ENCODE peak calls at places on chromosome X, in nine cellular contexts. Y is foreskin fibroblast, O is colonic mucosa, I is AG09309, J is lower leg skin, T is heart left ventricle, K is BJ, F is osteocyte, S is dorsolateral prefrontal cortex. B is an unnamed sample.

GRCh38 chrX:150730719-150731118 is 37.5 kb downstream of the MTMR1 start:
- DNase-seq in Y (peak), O (no peak), I (peak), J (no peak), T (no peak), K (peak), F (no peak), S (no peak), B (no peak)

GRCh38 chrX:10457092-10457491 is 163.3 kb downstream of the MID1 start:
- DNase-seq in Y (peak), O (no peak), I (no peak), J (no peak), T (peak), K (no peak), F (no peak), S (no peak), B (no peak)

GRCh38 chrX:13569479-13570244 is at the start of gene EGFL6:
- DNase-seq in Y (no peak), O (no peak), I (no peak), J (no peak), T (peak), K (no peak), F (no peak), S (no peak), B (no peak)

GRCh38 chrX:99939883-99940232 is 470.2 kb downstream of the PCDH19 start:
- DNase-seq in Y (no peak), O (no peak), I (no peak), J (no peak), T (no peak), K (no peak), F (no peak), S (no peak), B (no peak)

GRCh38 chrX:8484360-8484759 is 19.7 kb downstream of the VCX3B start:
- DNase-seq in Y (no peak), O (no peak), I (no peak), J (no peak), T (no peak), K (no peak), F (no peak), S (no peak), B (no peak)

GRCh38 chrX:31420711-31421151 is 348.9 kb upstream of the FTHL17 start:
- DNase-seq in Y (no peak), O (no peak), I (peak), J (no peak), T (no peak), K (no peak), F (no peak), S (no peak), B (no peak)

GRCh38 chrX:45769919-45770582 is 569.4 kb upstream of the DIPK2B start:
- DNase-seq in Y (peak), O (peak), I (peak), J (peak), T (peak), K (peak), F (peak), S (no peak), B (peak)

GRCh38 chrX:95764972-95765451 is 919.6 kb upstream of the DIAPH2 start:
- DNase-seq in Y (no peak), O (no peak), I (no peak), J (no peak), T (no peak), K (no peak), F (no peak), S (no peak), B (no peak)

GRCh38 chrX:65035451-65035779 is 59.2 kb upstream of the ZC4H2 start:
- DNase-seq in Y (peak), O (no peak), I (no peak), J (no peak), T (peak), K (no peak), F (no peak), S (peak), B (no peak)

GRCh38 chrX:44914532-44915198 is 41.7 kb downstream of the KDM6A start:
- DNase-seq in Y (no peak), O (no peak), I (no peak), J (no peak), T (no peak), K (no peak), F (no peak), S (no peak), B (no peak)

GRCh38 chrX:56788717-56789122 is 59.7 kb downstream of the NBDY start:
- DNase-seq in Y (no peak), O (no peak), I (no peak), J (peak), T (no peak), K (no peak), F (no peak), S (peak), B (no peak)

GRCh38 chrX:107579956-107580355 is 48.4 kb upstream of the PRPS1 start:
- DNase-seq in Y (no peak), O (no peak), I (no peak), J (no peak), T (no peak), K (no peak), F (no peak), S (no peak), B (no peak)

GRCh38 chrX:108304210-108304609 is 134.0 kb downstream of the COL4A6 start:
- DNase-seq in Y (no peak), O (no peak), I (no peak), J (no peak), T (no peak), K (no peak), F (no peak), S (no peak), B (no peak)

GRCh38 chrX:112662559-112663427 is 16.9 kb downstream of the LHFPL1 start:
- DNase-seq in Y (no peak), O (no peak), I (no peak), J (no peak), T (no peak), K (no peak), F (no peak), S (no peak), B (no peak)

GRCh38 chrX:115896362-115896761 is 274.2 kb upstream of the AGTR2 start:
- DNase-seq in Y (no peak), O (no peak), I (no peak), J (no peak), T (no peak), K (no peak), F (peak), S (no peak), B (no peak)

GRCh38 chrX:115895678-115896329 is 274.7 kb upstream of the AGTR2 start:
- DNase-seq in Y (no peak), O (no peak), I (no peak), J (no peak), T (no peak), K (no peak), F (peak), S (no peak), B (no peak)

GRCh38 chrX:115900425-115900824 is 270.1 kb upstream of the AGTR2 start:
- DNase-seq in Y (no peak), O (no peak), I (no peak), J (no peak), T (no peak), K (no peak), F (peak), S (no peak), B (no peak)

GRCh38 chrX:115897956-115898355 is 272.6 kb upstream of the AGTR2 start:
- DNase-seq in Y (no peak), O (no peak), I (no peak), J (no peak), T (no peak), K (no peak), F (no peak), S (no peak), B (no peak)

DNA sequence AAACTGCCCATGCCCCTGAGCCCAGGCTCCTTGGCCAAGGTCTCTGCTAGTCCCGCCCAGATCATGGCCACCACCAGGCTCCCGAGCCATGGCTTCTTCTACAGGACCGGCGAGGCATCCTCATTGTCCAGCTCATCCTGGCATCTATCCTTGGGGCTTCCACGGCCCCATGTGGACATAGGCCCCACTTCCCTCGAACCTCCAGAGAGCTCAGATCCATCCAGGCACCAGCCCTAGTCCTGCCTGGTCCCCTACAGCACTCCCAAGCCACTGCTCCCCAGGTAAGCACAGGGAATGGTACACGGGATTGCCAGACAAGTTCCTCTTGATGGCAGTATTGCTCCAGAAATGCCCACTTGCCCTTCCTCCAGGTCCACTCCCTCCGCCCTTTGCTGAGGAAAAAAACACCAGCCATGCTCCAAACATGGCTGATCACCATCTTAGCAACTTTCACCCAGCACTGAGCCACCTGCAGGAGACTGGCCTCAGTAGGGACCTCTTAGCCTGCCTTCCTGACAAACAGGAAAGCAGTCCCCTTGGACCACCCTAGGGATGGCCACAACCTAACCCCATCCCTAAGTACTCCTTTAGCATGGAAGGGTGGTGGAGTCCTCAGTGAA is 272.1 kb upstream of the AGTR2 start:
- DNase-seq in Y (no peak), O (peak), I (no peak), J (no peak), T (no peak), K (no peak), F (peak), S (peak), B (no peak)
- TF ChIP-seq CTCF in Y (no peak), O (peak), I (peak), J (no peak), T (peak), K (no peak), F (no peak), S (peak), B (no peak)

GRCh38 chrX:113743069-113743468 is 840.8 kb upstream of the HTR2C start:
- DNase-seq in Y (no peak), O (no peak), I (no peak), J (no peak), T (no peak), K (no peak), F (no peak), S (no peak), B (no peak)
- TF ChIP-seq CTCF in Y (no peak), O (no peak), I (no peak), J (no peak), T (no peak), K (no peak), F (no peak), S (no peak), B (no peak)

GRCh38 chrX:69538321-69538876 is 34.3 kb downstream of the NALF2 start:
- DNase-seq in Y (peak), O (peak), I (no peak), J (peak), T (peak), K (no peak), F (peak), S (no peak), B (peak)
- TF ChIP-seq CTCF in Y (peak), O (peak), I (peak), J (no peak), T (peak), K (peak), F (peak), S (peak), B (peak)

DNA sequence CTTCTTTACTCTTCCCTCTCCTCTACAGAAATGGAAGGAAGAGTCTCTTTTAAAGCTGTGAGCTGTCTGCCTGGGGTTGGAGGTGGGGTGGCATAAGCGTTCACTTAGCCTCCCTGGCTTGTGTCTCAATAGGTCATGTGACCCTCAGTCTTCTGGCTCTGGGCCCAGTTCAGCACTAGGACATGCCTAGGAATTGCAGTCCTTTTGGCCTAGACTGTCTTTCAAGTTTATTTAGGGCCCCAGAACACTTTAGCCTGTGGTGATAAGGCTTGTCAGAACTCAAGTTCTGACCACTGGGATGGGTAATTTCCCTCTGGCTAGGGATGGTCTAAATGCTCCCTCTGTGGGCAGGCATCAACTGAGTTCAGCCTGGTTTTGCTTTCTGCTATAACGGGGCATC is 34.3 kb upstream of the ARMCX4 start:
- DNase-seq in Y (no peak), O (no peak), I (no peak), J (no peak), T (no peak), K (no peak), F (no peak), S (no peak), B (no peak)
- TF ChIP-seq CTCF in Y (no peak), O (no peak), I (no peak), J (no peak), T (no peak), K (no peak), F (no peak), S (no peak), B (no peak)

GRCh38 chrX:22037911-22038537 is 5.9 kb downstream of the PHEX start:
- DNase-seq in Y (no peak), O (no peak), I (no peak), J (no peak), T (no peak), K (no peak), F (no peak), S (no peak), B (no peak)
- TF ChIP-seq CTCF in Y (no peak), O (no peak), I (no peak), J (no peak), T (no peak), K (no peak), F (no peak), S (no peak), B (no peak)

GRCh38 chrX:119292445-119292844 is 56.4 kb downstream of the PGRMC1 start:
- DNase-seq in Y (no peak), O (no peak), I (no peak), J (no peak), T (no peak), K (no peak), F (no peak), S (no peak), B (no peak)
- TF ChIP-seq CTCF in Y (no peak), O (no peak), I (peak), J (no peak), T (no peak), K (peak), F (no peak), S (no peak), B (no peak)

GRCh38 chrX:135112096-135112729 is 8.1 kb downstream of the ETDB start:
- DNase-seq in Y (peak), O (peak), I (peak), J (peak), T (no peak), K (no peak), F (no peak), S (no peak), B (no peak)
- TF ChIP-seq CTCF in Y (peak), O (peak), I (peak), J (no peak), T (peak), K (peak), F (peak), S (peak), B (peak)

DNA sequence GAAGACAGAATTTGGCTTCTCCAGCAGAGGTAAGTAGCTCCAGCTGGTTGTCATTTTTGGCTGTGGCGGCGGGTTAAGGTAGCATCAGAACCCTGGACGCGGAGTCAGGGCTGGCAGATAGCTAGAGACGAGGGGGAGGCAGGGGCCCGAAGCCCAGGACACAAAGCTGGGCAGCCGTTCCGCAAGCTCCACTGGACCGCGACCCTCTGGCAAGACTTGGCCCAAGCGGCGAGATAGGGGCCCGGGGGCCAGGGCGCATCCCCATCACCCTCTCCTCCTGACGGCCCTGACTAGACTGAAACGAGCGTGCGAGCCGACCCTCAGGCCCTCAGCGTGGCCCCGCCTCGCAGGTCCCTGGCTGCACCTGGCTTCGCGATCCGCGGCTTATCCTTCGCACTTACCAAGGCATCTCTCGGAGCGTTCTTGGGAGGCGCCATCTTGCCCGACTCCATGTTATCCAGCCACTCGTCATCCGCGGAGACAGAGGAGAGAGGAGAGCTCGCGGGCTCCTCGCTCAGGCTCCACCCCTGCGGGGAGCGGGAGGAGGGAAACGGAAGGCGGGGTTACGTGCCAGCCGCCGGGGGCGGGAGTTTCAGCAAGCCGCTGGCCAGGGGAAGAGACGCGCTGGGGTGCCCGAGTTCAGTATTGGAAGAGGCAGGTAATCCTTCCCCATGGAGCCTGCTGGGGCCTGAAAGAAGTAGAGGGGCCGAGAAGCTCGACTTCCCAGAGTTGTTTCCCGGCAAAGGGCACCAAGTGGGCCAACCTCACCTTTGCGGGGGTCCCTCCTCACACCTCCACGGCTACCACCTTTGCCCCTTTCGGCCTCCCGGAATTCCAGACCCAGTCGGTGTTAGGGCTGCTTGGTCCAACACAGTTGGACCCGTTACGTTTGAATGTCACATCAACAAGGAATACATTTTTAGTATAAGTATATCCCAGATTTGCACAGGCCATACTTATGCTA is at the start of gene TAF9B:
- DNase-seq in Y (peak), O (peak), I (peak), J (peak), T (peak), K (peak), F (peak), S (peak), B (peak)
- TF ChIP-seq CTCF in Y (no peak), O (no peak), I (no peak), J (no peak), T (no peak), K (no peak), F (no peak), S (peak), B (no peak)

GRCh38 chrX:23637187-23637586 is 30.1 kb upstream of the PRDX4 start:
- DNase-seq in Y (no peak), O (no peak), I (no peak), J (no peak), T (no peak), K (no peak), F (no peak), S (no peak), B (no peak)
- TF ChIP-seq CTCF in Y (no peak), O (no peak), I (no peak), J (no peak), T (no peak), K (no peak), F (no peak), S (no peak), B (no peak)

DNA sequence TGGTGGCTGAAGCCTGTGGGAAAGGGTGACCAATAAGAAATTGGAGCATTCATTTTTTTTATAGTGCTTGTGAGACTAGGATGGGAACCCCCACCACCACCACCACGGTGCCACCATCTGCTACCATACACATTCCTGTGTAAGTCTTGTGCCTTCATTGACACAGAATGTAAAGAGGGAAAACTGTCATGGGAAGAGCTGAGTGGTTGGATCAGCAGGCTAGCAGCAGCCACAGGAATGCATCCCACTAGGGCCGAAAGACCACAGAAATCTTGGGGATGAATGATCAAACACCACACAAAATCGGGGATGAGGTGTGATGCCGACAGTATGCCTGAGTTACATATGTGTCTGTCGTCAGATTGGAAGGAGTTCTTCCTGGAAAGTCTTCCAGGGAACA is 69.2 kb downstream of the SRPX start:
- DNase-seq in Y (no peak), O (no peak), I (peak), J (no peak), T (no peak), K (no peak), F (no peak), S (no peak), B (no peak)
- TF ChIP-seq CTCF in Y (no peak), O (no peak), I (no peak), J (no peak), T (no peak), K (no peak), F (no peak), S (no peak), B (no peak)